ENCODE peak calls at places on chromosome 3, in seven cellular contexts. V is T-helper 1 cell; J is activated B cell treated with CpG ODN at 0.5 μM for 24 hours; S is IMR-90; E is stimulated activated CD4-positive, alpha-beta T cell treated with anti-CD3 and anti-CD28 coated beads, TNF-alpha, amount 100 ng/mL, for 1 hour; C is memory B cell; L is Ammon's horn. I is an unnamed sample.

GRCh38 chr3:72123908-72124441 is 339.0 kb upstream of the PROK2 start:
- DNase-seq in J (no peak), L (no peak), C (no peak), S (peak), V (peak), E (no peak), I (peak)

GRCh38 chr3:115876860-115877646 is 253.7 kb downstream of the GAP43 start:
- DNase-seq in C (no peak), V (no peak), S (no peak), L (no peak), E (no peak), J (no peak), I (no peak)

GRCh38 chr3:193788189-193788946 is 195.4 kb downstream of the OPA1 start:
- DNase-seq in J (peak), S (peak), C (peak), V (peak), E (no peak), L (peak), I (peak)

GRCh38 chr3:19029837-19030835 is 118.2 kb upstream of the KCNH8 start:
- DNase-seq in J (no peak), V (no peak), S (no peak), C (no peak), L (peak), E (no peak), I (no peak)

GRCh38 chr3:168141405-168141993 is 45.8 kb upstream of the GOLIM4 start:
- DNase-seq in J (no peak), C (peak), E (no peak), V (no peak), L (no peak), S (no peak), I (no peak)

GRCh38 chr3:179695672-179696313 is 43.0 kb downstream of the USP13 start:
- DNase-seq in S (no peak), V (no peak), C (no peak), L (no peak), J (no peak), E (no peak), I (no peak)

GRCh38 chr3:195117978-195118581 is 152.9 kb downstream of the XXYLT1 start:
- DNase-seq in L (no peak), V (no peak), S (peak), C (no peak), J (no peak), E (no peak), I (peak)

GRCh38 chr3:144590854-144591253 is 619.2 kb downstream of the DIPK2A start:
- DNase-seq in E (no peak), S (peak), C (no peak), L (no peak), J (no peak), V (no peak), I (peak)

GRCh38 chr3:155178810-155179424 is 98.8 kb downstream of the MME start:
- DNase-seq in S (no peak), J (no peak), C (no peak), L (no peak), E (no peak), V (no peak), I (no peak)

GRCh38 chr3:23797490-23797889 is 8.3 kb upstream of the UBE2E1 start:
- DNase-seq in C (no peak), S (no peak), V (peak), L (no peak), E (no peak), J (no peak), I (no peak)

GRCh38 chr3:11482024-11482423 is 161.7 kb downstream of the VGLL4 start:
- DNase-seq in S (peak), E (no peak), C (no peak), V (no peak), L (peak), J (no peak), I (no peak)

GRCh38 chr3:851098-851790 is 241.6 kb upstream of the CNTN6 start:
- DNase-seq in E (no peak), V (no peak), L (no peak), S (no peak), C (no peak), J (no peak), I (no peak)

GRCh38 chr3:18841422-18842343 is 306.6 kb upstream of the KCNH8 start:
- DNase-seq in V (no peak), E (no peak), J (no peak), L (no peak), C (no peak), S (no peak), I (no peak)

GRCh38 chr3:132721479-132722164 is 587 bp downstream of the NPHP3 start:
- DNase-seq in C (no peak), E (no peak), J (no peak), S (peak), L (peak), V (no peak), I (peak)

GRCh38 chr3:40086890-40087884 is 222.3 kb upstream of the EIF1B start:
- DNase-seq in L (no peak), E (no peak), V (no peak), S (no peak), J (no peak), C (no peak), I (peak)

GRCh38 chr3:111538687-111539086 is 3.3 kb upstream of the CD96 start:
- DNase-seq in E (no peak), J (no peak), L (no peak), S (peak), V (peak), C (no peak), I (peak)

GRCh38 chr3:10551821-10552630 is 46.6 kb upstream of the ATP2B2 start:
- DNase-seq in E (peak), C (peak), J (peak), V (peak), L (peak), S (peak), I (peak)

GRCh38 chr3:62101488-62101887 is 271.9 kb downstream of the FEZF2 start:
- DNase-seq in S (no peak), E (no peak), C (no peak), J (no peak), L (no peak), V (no peak), I (peak)

GRCh38 chr3:183013857-183014256 is 33.5 kb upstream of the DCUN1D1 start:
- DNase-seq in J (no peak), V (no peak), S (no peak), L (no peak), E (no peak), C (no peak), I (no peak)

GRCh38 chr3:38574411-38575278 is 74.8 kb downstream of the SCN5A start:
- DNase-seq in E (no peak), J (peak), C (no peak), V (no peak), S (peak), L (no peak), I (no peak)

GRCh38 chr3:59774613-59775012 is 724.8 kb upstream of the CFAP20DC start:
- DNase-seq in C (no peak), V (no peak), E (no peak), S (peak), L (no peak), J (no peak), I (peak)

GRCh38 chr3:149971403-149972075 is 844 bp upstream of the PFN2 start:
- DNase-seq in V (peak), J (no peak), S (peak), L (peak), C (peak), E (no peak), I (peak)

GRCh38 chr3:97689962-97690361 is 74.6 kb upstream of the ARL6 start:
- DNase-seq in L (no peak), V (no peak), E (no peak), S (no peak), J (no peak), C (no peak), I (no peak)

GRCh38 chr3:98972155-98972554 is 70.7 kb upstream of the DCBLD2 start:
- DNase-seq in V (no peak), S (peak), C (no peak), J (no peak), L (no peak), E (no peak), I (peak)

GRCh38 chr3:39750677-39751076 is 58.7 kb upstream of the MYRIP start:
- DNase-seq in J (no peak), V (no peak), L (no peak), E (no peak), C (no peak), S (no peak), I (no peak)

GRCh38 chr3:171407746-171408145 is 52.5 kb downstream of the TNIK start:
- DNase-seq in E (no peak), C (no peak), L (no peak), J (no peak), S (peak), V (peak), I (peak)

GRCh38 chr3:71121429-71122167 is 461.9 kb downstream of the FOXP1 start:
- DNase-seq in V (no peak), J (no peak), E (no peak), S (no peak), C (no peak), L (no peak), I (no peak)

GRCh38 chr3:120568624-120569023 is 27.5 kb upstream of the NDUFB4 start:
- DNase-seq in C (no peak), L (peak), E (no peak), V (no peak), J (no peak), S (peak), I (peak)

GRCh38 chr3:115418583-115418982 is 204.7 kb upstream of the GAP43 start:
- DNase-seq in J (no peak), C (peak), S (no peak), V (no peak), E (no peak), L (peak), I (no peak)

GRCh38 chr3:132659000-132659369 is 624 bp downstream of the ACAD11 start:
- DNase-seq in E (no peak), C (no peak), J (no peak), L (peak), S (no peak), V (no peak), I (no peak)

GRCh38 chr3:102529452-102529851 is 94.6 kb downstream of the ZPLD1 start:
- DNase-seq in L (peak), V (no peak), E (no peak), C (no peak), J (no peak), S (peak), I (peak)

GRCh38 chr3:39497753-39498152 is 30.3 kb downstream of the MOBP start:
- DNase-seq in V (no peak), L (no peak), S (no peak), J (no peak), C (no peak), E (no peak), I (no peak)

GRCh38 chr3:137998643-137999042 is 11.3 kb upstream of the CLDN18 start:
- DNase-seq in E (no peak), J (no peak), V (no peak), S (no peak), L (no peak), C (no peak), I (no peak)

GRCh38 chr3:12303532-12303931 is 14.7 kb downstream of the PPARG start:
- DNase-seq in L (no peak), J (no peak), E (no peak), V (no peak), C (no peak), S (peak), I (peak)

GRCh38 chr3:127689266-127689860 is 16.6 kb downstream of the ABTB1 start:
- DNase-seq in C (no peak), J (no peak), S (no peak), V (no peak), E (no peak), L (no peak), I (no peak)

GRCh38 chr3:99720985-99721632 is 82.7 kb downstream of the COL8A1 start:
- DNase-seq in E (no peak), S (peak), V (no peak), C (no peak), J (no peak), L (no peak), I (peak)

I was measured in EH.